ENCODE peak calls at places on chromosome 19, in four cellular contexts. A is stimulated activated CD4-positive, alpha-beta T cell treated with anti-CD3 and anti-CD28 coated beads, Interleukin-1b, Interleukin-23, amount 100 ng/mL, for 24 hours; Q is GM13977; L is endodermal cell. O is an unnamed sample.

GRCh38 chr19:6723108-6723618 is 2.7 kb upstream of the C3 start:
- DNase-seq in A (no peak), Q (no peak), L (peak), O (peak)

GRCh38 chr19:12946092-12946845 is 607 bp downstream of the RAD23A start:
- DNase-seq in A (peak), Q (peak), L (peak), O (peak)

GRCh38 chr19:12774588-12775555 is at the start of gene HOOK2:
- DNase-seq in A (no peak), Q (no peak), L (peak), O (no peak)

GRCh38 chr19:7366701-7367420 is 18.1 kb downstream of the ARHGEF18 start:
- DNase-seq in A (no peak), Q (peak), L (no peak), O (peak)

GRCh38 chr19:3619631-3620012 is 7.0 kb downstream of the CACTIN start:
- DNase-seq in A (no peak), Q (no peak), L (no peak), O (no peak)

GRCh38 chr19:4444765-4445741 is 12.5 kb downstream of the UBXN6 start:
- DNase-seq in A (no peak), Q (no peak), L (peak), O (no peak)

GRCh38 chr19:55633866-55634265 is 6.9 kb upstream of the ZNF580 start:
- DNase-seq in A (no peak), Q (no peak), L (no peak), O (no peak)

GRCh38 chr19:32257326-32258073 is 87.9 kb upstream of the ZNF507 start:
- DNase-seq in A (no peak), Q (no peak), L (no peak), O (no peak)

GRCh38 chr19:33689138-33689746 is 67.5 kb downstream of the CHST8 start:
- DNase-seq in A (no peak), Q (no peak), L (no peak), O (no peak)

GRCh38 chr19:44574201-44574950 is 39.0 kb upstream of the IGSF23 start:
- DNase-seq in A (no peak), Q (no peak), L (peak), O (no peak)

GRCh38 chr19:15300533-15301194 is 31.7 kb downstream of the BRD4 start:
- DNase-seq in A (no peak), Q (no peak), L (no peak), O (no peak)

GRCh38 chr19:391726-392374 is 17.1 kb downstream of the C2CD4C start:
- DNase-seq in A (no peak), Q (no peak), L (no peak), O (no peak)

GRCh38 chr19:2678043-2678671 is 24.3 kb downstream of the GNG7 start:
- DNase-seq in A (no peak), Q (peak), L (no peak), O (no peak)

GRCh38 chr19:11375143-11375948 is 880 bp downstream of the SWSAP1 start:
- DNase-seq in A (peak), Q (no peak), L (peak), O (peak)

GRCh38 chr19:31303262-31303815 is 45.9 kb downstream of the TSHZ3 start:
- DNase-seq in A (no peak), Q (no peak), L (no peak), O (no peak)

GRCh38 chr19:2616741-2617392 is 85.6 kb downstream of the GNG7 start:
- DNase-seq in A (no peak), Q (no peak), L (no peak), O (no peak)

GRCh38 chr19:4744451-4745170 is 21.0 kb upstream of the DPP9 start:
- DNase-seq in A (no peak), Q (no peak), L (no peak), O (peak)

GRCh38 chr19:3178377-3178972 is at the start of gene S1PR4:
- DNase-seq in A (no peak), Q (peak), L (no peak), O (no peak)

GRCh38 chr19:8413593-8413923 is 453 bp downstream of the MARCHF2 start:
- DNase-seq in A (no peak), Q (no peak), L (no peak), O (no peak)

GRCh38 chr19:13986348-13986904 is 19.7 kb downstream of the RFX1 start:
- DNase-seq in A (peak), Q (peak), L (peak), O (no peak)

GRCh38 chr19:51372649-51373504 is at the start of gene NKG7:
- DNase-seq in A (peak), Q (peak), L (no peak), O (no peak)

GRCh38 chr19:16032509-16033135 is 43.7 kb upstream of the TPM4 start:
- DNase-seq in A (no peak), Q (no peak), L (peak), O (no peak)

GRCh38 chr19:19209372-19209771 is 2.4 kb upstream of the NCAN start:
- DNase-seq in A (no peak), Q (no peak), L (no peak), O (peak)

GRCh38 chr19:51107406-51108065 is 673 bp downstream of the CTU1 start:
- DNase-seq in A (no peak), Q (no peak), L (no peak), O (peak)

GRCh38 chr19:35123573-35123972 is 8.0 kb downstream of the FXYD3 start:
- DNase-seq in A (no peak), Q (no peak), L (no peak), O (peak)

GRCh38 chr19:42282810-42283247 is 13.8 kb downstream of the CIC start:
- DNase-seq in A (no peak), Q (no peak), L (peak), O (no peak)

GRCh38 chr19:19171821-19172532 is 1.9 kb upstream of the MEF2B start:
- DNase-seq in A (no peak), Q (peak), L (no peak), O (no peak)